ENCODE peak calls at places on chromosomes 1 and 21, in seven cellular contexts. H is heart left ventricle, E is cardiac muscle cell, S is uterus, W is left lung, X is psoas muscle, Z is prostate gland. P is an unnamed sample. For H3K9me3 and H3K36me3, the result is how much of the 10 kb centered on the place peaks cover.

GRCh38 chr1:36981771-36982622 is 52.3 kb downstream of the GRIK3 start:
- DNase-seq in X (no peak), E (no peak), S (no peak), Z (no peak), H (no peak), W (peak), P (no peak)

GRCh38 chr1:36305915-36306209 is 306 bp upstream of the SH3D21 start:
- DNase-seq in H (no peak), W (no peak), Z (no peak), S (no peak), X (no peak), E (no peak), P (no peak)

GRCh38 chr1:154557939-154558609 is 388 bp downstream of the UBE2Q1 start:
- DNase-seq in H (peak), S (peak), E (peak), W (peak), Z (peak), X (peak), P (peak)

GRCh38 chr1:26772687-26773086 is 15.1 kb upstream of the PIGV start:
- DNase-seq in X (no peak), E (peak), S (no peak), Z (no peak), H (no peak), W (no peak), P (no peak)

GRCh38 chr1:182833271-182833670 is 5.9 kb upstream of the DHX9 start:
- DNase-seq in H (no peak), Z (no peak), E (peak), W (no peak), S (no peak), X (no peak), P (no peak)

GRCh38 chr1:203267347-203267846 is 37.9 kb upstream of the BTG2 start:
- DNase-seq in H (peak), E (peak), X (peak), W (peak), S (peak), Z (peak), P (peak)

GRCh38 chr1:923131-923990 is at the start of gene SAMD11:
- DNase-seq in E (peak), W (peak), X (peak), Z (peak), H (peak), S (peak), P (peak)

GRCh38 chr21:46100426-46100825 is 2.5 kb downstream of the COL6A2 start:
- DNase-seq in E (peak), S (no peak), W (no peak), X (peak), Z (no peak), H (peak), P (no peak)

GRCh38 chr1:205976708-205977107 is 26.5 kb downstream of the RAB7B start:
- DNase-seq in H (peak), W (peak), X (peak), Z (no peak), E (no peak), S (no peak), P (no peak)

GRCh38 chr1:24364975-24365678 is 46.0 kb downstream of the GRHL3 start:
- DNase-seq in X (peak), E (peak), W (no peak), Z (no peak), H (no peak), S (no peak), P (no peak)

GRCh38 chr1:101136739-101137138 is 100.1 kb upstream of the S1PR1 start:
- DNase-seq in H (no peak), E (peak), W (no peak), Z (no peak), S (no peak), X (no peak), P (no peak)

GRCh38 chr1:9639190-9639589 is 12.3 kb upstream of the PIK3CD start:
- DNase-seq in E (no peak), Z (no peak), W (no peak), X (no peak), S (no peak), H (no peak), P (no peak)

GRCh38 chr1:244952940-244953339 is 88.6 kb upstream of the HNRNPU start:
- DNase-seq in W (no peak), E (no peak), H (no peak), X (no peak), Z (no peak), S (no peak), P (no peak)

GRCh38 chr1:10644307-10645128 is 151.9 kb downstream of the CASZ1 start:
- DNase-seq in X (no peak), S (no peak), E (peak), W (no peak), Z (no peak), H (no peak), P (no peak)
- H3K27ac ChIP-seq in X (no peak), S (no peak), E (no peak), W (no peak), Z (peak), H (no peak), P (no peak)

GRCh38 chr1:228246216-228246900 is 38.5 kb downstream of the OBSCN start:
- DNase-seq in X (no peak), S (no peak), W (no peak), H (no peak), Z (no peak), E (no peak), P (no peak)
- H3K9me3 ChIP-seq in X (under half), S (under half), W (half or more), H (under half), Z (under half), E (under half), P (under half)

DNA sequence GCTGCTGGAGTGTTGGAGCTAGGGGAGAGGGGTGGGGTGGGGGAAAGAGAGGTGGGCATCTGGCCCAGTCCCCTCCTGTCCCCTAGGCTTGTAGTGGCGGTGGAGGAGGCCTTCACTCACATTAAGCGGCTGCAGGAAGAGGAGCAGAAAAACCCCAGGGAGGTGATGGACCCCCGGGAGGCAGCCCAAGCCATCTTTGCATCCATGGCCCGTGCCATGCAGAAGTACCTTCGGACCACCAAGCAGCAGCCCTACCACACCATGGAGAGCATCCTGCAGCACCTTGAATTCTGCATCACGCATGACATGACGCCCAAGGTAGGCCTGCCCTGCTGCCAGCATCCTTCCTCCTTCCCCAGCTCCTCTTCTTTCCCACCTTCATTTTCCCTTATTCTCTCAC is 23.6 kb downstream of the VANGL2 start:
- DNase-seq in H (no peak), S (no peak), E (no peak), Z (no peak), W (no peak), X (no peak), P (no peak)
- H3K36me3 ChIP-seq in H (under half), S (under half), E (under half), Z (under half), W (under half), X (under half), P (under half)

GRCh38 chr1:193416226-193416625 is 229.8 kb upstream of the B3GALT2 start:
- DNase-seq in X (no peak), S (no peak), W (no peak), Z (no peak), E (no peak), H (no peak), P (no peak)

GRCh38 chr1:193418745-193419058 is 232.3 kb upstream of the B3GALT2 start:
- DNase-seq in H (no peak), E (no peak), X (no peak), Z (no peak), S (no peak), W (no peak), P (no peak)

GRCh38 chr1:193421487-193421886 is 235.1 kb upstream of the B3GALT2 start:
- DNase-seq in H (no peak), X (no peak), E (no peak), Z (no peak), S (no peak), W (no peak), P (no peak)

GRCh38 chr1:193417420-193417819 is 231.0 kb upstream of the B3GALT2 start:
- DNase-seq in Z (no peak), W (no peak), E (peak), X (no peak), S (peak), H (no peak), P (peak)

GRCh38 chr1:193417945-193418744 is 231.7 kb upstream of the B3GALT2 start:
- DNase-seq in X (no peak), Z (no peak), E (peak), H (no peak), W (no peak), S (no peak), P (no peak)
- H3K27ac ChIP-seq in X (no peak), Z (peak), E (no peak), H (peak), W (peak), S (peak), P (peak)

DNA sequence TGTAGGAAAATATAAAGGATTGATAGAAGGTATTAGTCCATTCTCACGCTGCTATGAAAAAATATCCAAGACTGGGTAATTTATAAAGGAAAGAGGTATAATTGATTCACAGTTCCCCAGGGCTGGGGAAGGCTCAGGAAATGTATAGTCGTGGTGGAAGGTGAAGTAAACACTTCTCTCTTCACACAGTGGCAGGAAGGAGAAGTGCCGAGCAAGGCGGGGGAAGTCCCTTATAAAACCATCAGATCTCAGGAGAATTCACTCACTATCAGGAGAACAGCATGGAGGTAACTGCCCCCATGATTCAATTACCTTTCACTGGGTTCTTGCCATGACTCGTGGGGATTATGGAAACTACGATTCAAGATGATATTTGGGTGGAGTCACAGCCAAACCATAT is 1806.0 kb downstream of the MRPL39 start:
- DNase-seq in S (no peak), Z (no peak), H (no peak), E (no peak), X (no peak), W (no peak), P (no peak)
- H3K9me3 ChIP-seq in S (under half), Z (under half), H (under half), E (under half), X (under half), W (under half), P (under half)

GRCh38 chr1:60753508-60753907 is 328.9 kb upstream of the NFIA start:
- DNase-seq in E (no peak), X (no peak), S (no peak), H (no peak), W (no peak), Z (no peak), P (no peak)
- H3K36me3 ChIP-seq in E (under half), X (under half), S (under half), H (under half), W (under half), Z (under half), P (under half)